ENCODE peak calls at places on chromosomes 6 and 20, in seven cellular contexts. E, V, D, Z, L, G and K are unnamed samples.

GRCh38 chr20:58693226-58694006 is 816 bp downstream of the NPEPL1 start:
- DNase-seq in D (no peak), L (peak; percentile 71), E (no peak), V (no peak), G (no peak), Z (no peak), K (peak; percentile 45)

GRCh38 chr20:51531141-51531710 is 11.3 kb downstream of the NFATC2 start:
- DNase-seq in Z (peak; percentile 76), E (no peak), D (no peak), V (no peak), G (no peak), L (no peak), K (no peak)

GRCh38 chr6:112237644-112238043 is 16.7 kb downstream of the LAMA4 start:
- DNase-seq in L (no peak), G (no peak), Z (no peak), D (no peak), V (no peak), E (no peak), K (no peak)

GRCh38 chr20:50496773-50497375 is 13.3 kb upstream of the PTPN1 start:
- DNase-seq in D (no peak), Z (no peak), V (no peak), G (no peak), L (no peak), E (no peak), K (no peak)

GRCh38 chr6:101296184-101296583 is 97.3 kb upstream of the GRIK2 start:
- DNase-seq in L (no peak), E (no peak), Z (no peak), V (peak; percentile 41), G (no peak), D (no peak), K (no peak)

GRCh38 chr6:12266571-12266970 is 23.6 kb upstream of the EDN1 start:
- DNase-seq in G (no peak), D (no peak), V (no peak), L (no peak), Z (no peak), E (no peak), K (no peak)

GRCh38 chr6:71164890-71165289 is 123.7 kb upstream of the OGFRL1 start:
- DNase-seq in D (no peak), L (no peak), G (no peak), E (no peak), Z (no peak), V (no peak), K (no peak)

GRCh38 chr20:49846206-49846807 is 33.7 kb downstream of the SLC9A8 start:
- DNase-seq in V (peak; percentile 65), Z (peak; percentile 16), E (peak; percentile 64), D (peak; percentile 73), G (no peak), L (no peak), K (peak; percentile 82)

GRCh38 chr6:144659202-144659731 is 374.1 kb downstream of the UTRN start:
- DNase-seq in Z (no peak), E (no peak), V (peak; percentile 45), D (peak; percentile 42), L (no peak), G (no peak), K (no peak)

GRCh38 chr6:131061771-131062160 is 1.3 kb downstream of the EPB41L2 start:
- DNase-seq in V (no peak), Z (no peak), E (no peak), D (no peak), G (no peak), L (no peak), K (no peak)

GRCh38 chr20:56001106-56001785 is 4.1 kb downstream of the CBLN4 start:
- DNase-seq in L (no peak), G (no peak), Z (no peak), E (no peak), V (peak; percentile 15), D (peak; percentile 12), K (no peak)

GRCh38 chr20:13029687-13030510 is 21.1 kb downstream of the SPTLC3 start:
- DNase-seq in L (no peak), D (peak; percentile 80), V (no peak), Z (peak; percentile 12), E (no peak), G (no peak), K (peak; percentile 70)

GRCh38 chr6:154111025-154111424 is 72.0 kb downstream of the OPRM1 start:
- DNase-seq in E (no peak), Z (no peak), L (no peak), G (no peak), D (no peak), V (no peak), K (no peak)

GRCh38 chr20:21357851-21358250 is 39.5 kb downstream of the NKX2-4 start:
- DNase-seq in G (no peak), Z (no peak), V (no peak), L (no peak), D (peak; percentile 93), E (no peak), K (no peak)

GRCh38 chr20:63917811-63918210 is 22.9 kb downstream of the DNAJC5 start:
- DNase-seq in D (no peak), E (no peak), V (no peak), L (no peak), Z (no peak), G (no peak), K (no peak)

GRCh38 chr20:51488331-51488730 is 54.2 kb downstream of the NFATC2 start:
- DNase-seq in V (no peak), D (no peak), Z (no peak), G (no peak), E (no peak), L (no peak), K (no peak)

GRCh38 chr6:21228411-21228810 is 365.1 kb upstream of the SOX4 start:
- DNase-seq in G (no peak), L (no peak), Z (no peak), E (no peak), D (no peak), V (no peak), K (no peak)

GRCh38 chr6:15842718-15843117 is 179.9 kb upstream of the DTNBP1 start:
- DNase-seq in V (no peak), G (no peak), L (no peak), Z (no peak), E (no peak), D (no peak), K (no peak)

GRCh38 chr6:137166247-137167098 is 7.0 kb downstream of the IL22RA2 start:
- DNase-seq in E (no peak), L (no peak), G (no peak), V (no peak), D (no peak), Z (no peak), K (no peak)

DNA sequence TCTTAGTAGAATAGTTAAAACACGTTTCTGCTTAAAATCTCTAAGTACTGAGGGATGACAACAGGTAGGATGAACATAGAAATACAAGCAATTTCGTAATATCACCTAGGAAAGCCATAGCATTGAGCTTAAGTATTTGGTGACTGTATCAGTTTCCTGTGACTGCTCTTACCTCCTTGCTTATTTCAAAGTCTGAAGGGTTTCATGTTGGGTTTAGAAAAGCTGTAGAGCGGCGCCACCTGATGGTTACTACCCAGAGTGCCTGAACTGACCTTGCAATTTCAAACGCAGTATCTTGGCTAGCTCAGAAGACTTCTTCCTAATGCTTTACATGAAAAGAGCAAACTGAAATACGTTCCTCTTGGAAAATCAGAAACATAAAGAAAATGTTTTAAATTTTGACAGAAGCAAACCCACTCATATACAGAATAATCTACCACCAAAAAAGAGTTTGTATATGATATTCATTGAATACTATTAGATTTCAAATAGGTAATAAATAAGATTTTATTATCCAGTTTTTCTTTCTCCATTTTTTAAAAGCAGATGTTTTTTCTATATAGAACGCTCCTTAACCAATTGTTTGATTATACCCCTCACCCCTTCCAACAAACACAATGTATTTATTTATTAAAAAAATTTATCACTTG is 82.3 kb upstream of the RIPOR2 start:
- DNase-seq in L (peak; percentile 75), D (peak; percentile 8), E (peak; percentile 22), V (no peak), G (no peak), Z (peak; percentile 53), K (peak; percentile 70)
- TF ChIP-seq JUND in L (no peak), D (no peak), E (no peak), V (no peak), G (no peak), Z (no peak), K (no peak)

GRCh38 chr6:158923801-158924498 is 76.1 kb downstream of the RSPH3 start:
- DNase-seq in Z (no peak), G (no peak), L (peak; percentile 41), E (no peak), D (no peak), V (no peak), K (no peak)

GRCh38 chr6:158928068-158928467 is 71.9 kb downstream of the RSPH3 start:
- DNase-seq in Z (no peak), E (no peak), L (no peak), V (no peak), G (no peak), D (no peak), K (no peak)

GRCh38 chr6:158924499-158925455 is 75.2 kb downstream of the RSPH3 start:
- DNase-seq in E (no peak), Z (no peak), D (no peak), L (peak; percentile 14), V (no peak), G (no peak), K (no peak)

DNA sequence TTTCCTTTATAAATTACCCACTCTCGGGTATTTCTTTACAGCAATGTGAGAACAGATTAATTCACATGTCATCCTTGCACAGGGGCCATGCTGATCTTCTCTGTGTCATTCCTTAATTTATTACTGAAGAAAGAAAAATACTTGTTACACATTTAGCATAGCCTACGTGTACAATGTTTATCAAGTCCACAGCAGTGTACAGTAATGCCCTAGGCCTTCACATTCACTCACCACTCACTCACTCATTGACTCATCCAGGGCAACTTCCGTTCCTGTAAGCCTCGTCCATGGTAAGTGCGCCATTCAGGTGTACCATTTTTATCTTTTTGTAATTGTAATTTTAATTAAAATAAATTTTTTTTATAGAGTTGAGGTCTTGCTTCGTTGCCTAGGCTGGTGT is 73.6 kb downstream of the RSPH3 start:
- DNase-seq in D (peak; percentile 13), V (no peak), L (no peak), E (no peak), G (no peak), Z (no peak), K (no peak)
- TF ChIP-seq JUND in D (no peak), V (no peak), L (no peak), E (no peak), G (no peak), Z (peak; percentile 45), K (no peak)

GRCh38 chr6:164085086-164085485 is 670.6 kb downstream of the QKI start:
- DNase-seq in G (no peak), D (no peak), L (no peak), Z (no peak), E (no peak), V (no peak), K (no peak)
- TF ChIP-seq JUND in G (no peak), D (no peak), L (no peak), Z (no peak), E (no peak), V (no peak), K (no peak)

GRCh38 chr20:19100975-19101374 is 111.5 kb upstream of the SLC24A3 start:
- DNase-seq in E (no peak), V (no peak), Z (no peak), L (no peak), D (no peak), G (no peak), K (no peak)
- TF ChIP-seq JUND in E (no peak), V (no peak), Z (no peak), L (no peak), D (no peak), G (no peak), K (no peak)